ENCODE peak calls at places on chromosomes 3 and 15, in five cellular contexts. H, B, S, X and Y are unnamed samples.

GRCh38 chr15:94352940-94353820 is 121.8 kb downstream of the MCTP2 start:
- DNase-seq in H (no peak), B (peak), S (no peak), X (no peak), Y (no peak)

GRCh38 chr15:63601727-63602185 is 4.6 kb downstream of the FBXL22 start:
- DNase-seq in H (no peak), B (no peak), S (no peak), X (no peak), Y (no peak)

GRCh38 chr3:184713521-184713920 is 1.7 kb upstream of the MAGEF1 start:
- DNase-seq in H (no peak), B (no peak), S (no peak), X (no peak), Y (no peak)

GRCh38 chr15:89770041-89770440 is 6.1 kb upstream of the MESP2 start:
- DNase-seq in H (no peak), B (no peak), S (no peak), X (no peak), Y (no peak)

GRCh38 chr15:74174216-74174965 is 881 bp downstream of the ISLR start:
- DNase-seq in H (no peak), B (peak), S (no peak), X (no peak), Y (no peak)

GRCh38 chr3:194076486-194076885 is 59.5 kb upstream of the HES1 start:
- DNase-seq in H (no peak), B (no peak), S (no peak), X (no peak), Y (no peak)

GRCh38 chr15:45496658-45497057 is 25.9 kb downstream of the SLC30A4 start:
- DNase-seq in H (no peak), B (no peak), S (no peak), X (no peak), Y (no peak)

GRCh38 chr3:111758642-111759041 is 100.4 kb upstream of the PHLDB2 start:
- DNase-seq in H (no peak), B (no peak), S (no peak), X (no peak), Y (peak)

GRCh38 chr3:31275038-31275562 is 257.6 kb upstream of the STT3B start:
- DNase-seq in H (peak), B (no peak), S (no peak), X (no peak), Y (peak)

GRCh38 chr15:50330921-50331320 is 24.1 kb downstream of the GABPB1 start:
- DNase-seq in H (no peak), B (no peak), S (no peak), X (no peak), Y (no peak)

GRCh38 chr15:74134387-74135027 is 4.1 kb downstream of the ISLR2 start:
- DNase-seq in H (no peak), B (no peak), S (no peak), X (peak), Y (peak)

GRCh38 chr3:171284308-171285075 is 175.7 kb downstream of the TNIK start:
- DNase-seq in H (peak), B (peak), S (no peak), X (peak), Y (peak)

GRCh38 chr15:94857466-94857865 is 626.1 kb downstream of the MCTP2 start:
- DNase-seq in H (no peak), B (no peak), S (no peak), X (no peak), Y (no peak)

GRCh38 chr3:112519424-112520001 is 20.2 kb upstream of the BTLA start:
- DNase-seq in H (peak), B (no peak), S (no peak), X (peak), Y (peak)

GRCh38 chr3:170709046-170709445 is 123.2 kb upstream of the SLC7A14 start:
- DNase-seq in H (no peak), B (no peak), S (no peak), X (no peak), Y (no peak)

GRCh38 chr15:23629234-23629805 is 18.3 kb downstream of the MAGEL2 start:
- DNase-seq in H (no peak), B (no peak), S (no peak), X (peak), Y (no peak)

GRCh38 chr3:114863848-114864247 is 283.2 kb downstream of the ZBTB20 start:
- DNase-seq in H (no peak), B (no peak), S (no peak), X (peak), Y (no peak)

GRCh38 chr3:23710555-23710954 is 95.2 kb upstream of the UBE2E1 start:
- DNase-seq in H (no peak), B (peak), S (no peak), X (no peak), Y (no peak)

GRCh38 chr3:188421836-188422540 is 268.0 kb downstream of the LPP start:
- DNase-seq in H (no peak), B (peak), S (no peak), X (no peak), Y (no peak)

GRCh38 chr3:23741403-23741706 is 64.4 kb upstream of the UBE2E1 start:
- DNase-seq in H (no peak), B (no peak), S (no peak), X (no peak), Y (no peak)

GRCh38 chr3:147945968-147946519 is 536.9 kb downstream of the ZIC1 start:
- DNase-seq in H (peak), B (peak), S (no peak), X (peak), Y (peak)

GRCh38 chr3:39469945-39470344 is 2.5 kb downstream of the MOBP start:
- DNase-seq in H (no peak), B (no peak), S (no peak), X (no peak), Y (no peak)

GRCh38 chr3:9308298-9308990 is 54.4 kb upstream of the THUMPD3 start:
- DNase-seq in H (no peak), B (no peak), S (no peak), X (no peak), Y (no peak)

GRCh38 chr3:160184655-160185054 is 40.6 kb upstream of the C3orf80 start:
- DNase-seq in H (no peak), B (no peak), S (no peak), X (no peak), Y (no peak)

GRCh38 chr15:85354432-85354831 is 26.0 kb upstream of the AKAP13 start:
- DNase-seq in H (no peak), B (no peak), S (no peak), X (peak), Y (no peak)

GRCh38 chr3:43087249-43087776 is 18.6 kb downstream of the POMGNT2 start:
- DNase-seq in H (no peak), B (no peak), S (no peak), X (no peak), Y (no peak)